ENCODE peak calls at places on chromosomes 5 and 9, in seven cellular contexts. Q is left ventricle myocardium inferior; N is adipocyte; W is CD4-positive, CD25-positive, alpha-beta regulatory T cell; K is pancreas; G is neuronal stem cell; L is SJSA1. M is an unnamed sample. For H3K9me3, the result is how much of the 10 kb centered on the place peaks cover.

GRCh38 chr9:33393581-33393980 is 8.8 kb downstream of the AQP7 start:
- DNase-seq in Q (peak), N (no peak), W (no peak), K (no peak), G (no peak), L (no peak), M (no peak)

GRCh38 chr5:32713396-32714381 is 2.6 kb downstream of the NPR3 start:
- DNase-seq in Q (peak), N (peak), W (no peak), K (no peak), G (peak), L (no peak), M (no peak)

GRCh38 chr9:124349675-124350484 is 65.4 kb downstream of the PSMB7 start:
- DNase-seq in Q (no peak), N (no peak), W (no peak), K (peak), G (no peak), L (no peak), M (no peak)

GRCh38 chr9:33306037-33306436 is 15.7 kb downstream of the NFX1 start:
- DNase-seq in Q (no peak), N (no peak), W (no peak), K (no peak), G (no peak), L (no peak), M (no peak)

GRCh38 chr9:133525677-133526076 is 918 bp upstream of the MYMK start:
- DNase-seq in Q (no peak), N (no peak), W (no peak), K (no peak), G (no peak), L (no peak), M (no peak)

GRCh38 chr5:4700082-4700481 is 440.0 kb upstream of the ADAMTS16 start:
- DNase-seq in Q (peak), N (no peak), W (no peak), K (peak), G (peak), L (peak), M (no peak)

GRCh38 chr9:129449066-129449465 is 171.8 kb downstream of the C9orf50 start:
- DNase-seq in Q (no peak), N (no peak), W (no peak), K (no peak), G (no peak), L (no peak), M (no peak)

GRCh38 chr5:174844971-174845370 is 120.6 kb downstream of the MSX2 start:
- DNase-seq in Q (peak), N (no peak), W (no peak), K (no peak), G (no peak), L (no peak), M (no peak)

GRCh38 chr5:136006767-136007251 is 22.0 kb upstream of the TGFBI start:
- DNase-seq in Q (no peak), N (peak), W (no peak), K (no peak), G (no peak), L (peak), M (no peak)

GRCh38 chr9:114723926-114724325 is 41.9 kb upstream of the TEX48 start:
- DNase-seq in Q (no peak), N (peak), W (no peak), K (no peak), G (no peak), L (no peak), M (no peak)

GRCh38 chr9:126024581-126025230 is 277.5 kb downstream of the PBX3 start:
- DNase-seq in Q (no peak), N (no peak), W (no peak), K (peak), G (no peak), L (no peak), M (no peak)

GRCh38 chr5:78610633-78611032 is 37.9 kb downstream of the LHFPL2 start:
- DNase-seq in Q (no peak), N (no peak), W (no peak), K (no peak), G (no peak), L (no peak), M (no peak)

GRCh38 chr9:89701221-89701798 is 96.5 kb downstream of the GADD45G start:
- DNase-seq in Q (no peak), N (no peak), W (peak), K (no peak), G (no peak), L (no peak), M (peak)

GRCh38 chr5:148998174-148998797 is 64.6 kb downstream of the SH3TC2 start:
- DNase-seq in Q (no peak), N (peak), W (peak), K (no peak), G (peak), L (no peak), M (no peak)

GRCh38 chr9:114902773-114903589 is 27.4 kb downstream of the TNFSF8 start:
- DNase-seq in Q (no peak), N (no peak), W (peak), K (no peak), G (no peak), L (no peak), M (no peak)

GRCh38 chr5:172150514-172151425 is 37.3 kb downstream of the STK10 start:
- DNase-seq in Q (peak), N (no peak), W (no peak), K (no peak), G (no peak), L (no peak), M (no peak)

GRCh38 chr9:28909526-28909925 is 1336.2 kb upstream of the C9orf72 start:
- DNase-seq in Q (no peak), N (no peak), W (no peak), K (no peak), G (no peak), L (no peak), M (no peak)

GRCh38 chr9:128654481-128654880 is 2.2 kb downstream of the DYNC2I2 start:
- DNase-seq in Q (no peak), N (no peak), W (no peak), K (no peak), G (no peak), L (no peak), M (no peak)

GRCh38 chr9:124695280-124695890 is 75.7 kb downstream of the NR6A1 start:
- DNase-seq in Q (no peak), N (peak), W (no peak), K (no peak), G (no peak), L (peak), M (no peak)

GRCh38 chr9:88741335-88741734 is 206.4 kb downstream of the NXNL2 start:
- DNase-seq in Q (no peak), N (peak), W (no peak), K (no peak), G (no peak), L (no peak), M (no peak)

GRCh38 chr5:113224605-113225065 is 210.2 kb downstream of the TSSK1B start:
- DNase-seq in Q (no peak), N (no peak), W (no peak), K (no peak), G (no peak), L (no peak), M (no peak)

GRCh38 chr5:67725591-67725990 is 490.0 kb upstream of the PIK3R1 start:
- DNase-seq in Q (no peak), N (peak), W (no peak), K (no peak), G (no peak), L (no peak), M (no peak)

GRCh38 chr5:156120777-156121176 is 206.2 kb upstream of the SGCD start:
- DNase-seq in Q (no peak), N (peak), W (no peak), K (no peak), G (no peak), L (no peak), M (no peak)

GRCh38 chr5:33233013-33233463 is 207.7 kb upstream of the TARS1 start:
- DNase-seq in Q (no peak), N (no peak), W (no peak), K (no peak), G (no peak), L (no peak), M (no peak)

GRCh38 chr5:53714324-53715010 is 154.0 kb downstream of the NDUFS4 start:
- DNase-seq in Q (no peak), N (peak), W (no peak), K (no peak), G (no peak), L (no peak), M (no peak)

DNA sequence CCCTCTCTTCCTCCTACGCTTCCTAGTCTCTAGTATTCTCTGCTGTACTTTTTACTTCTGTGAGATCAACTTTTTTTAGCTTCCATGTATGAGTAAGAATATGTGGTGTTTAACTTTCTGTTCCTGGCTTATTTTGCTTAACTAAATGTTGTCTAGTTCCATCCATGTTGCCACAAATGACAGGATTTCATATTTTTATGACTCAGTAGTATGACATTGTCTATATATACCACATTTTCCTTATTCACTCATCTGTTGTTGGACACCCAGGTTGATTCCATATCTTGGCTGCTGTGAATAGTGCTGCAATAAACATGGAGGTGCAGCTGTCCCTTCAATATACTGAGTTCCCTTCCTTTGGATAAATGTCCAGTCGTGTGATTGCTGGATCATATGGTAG is 34.8 kb downstream of the FGD3 start:
- DNase-seq in Q (no peak), N (no peak), W (no peak), K (no peak), G (no peak), L (no peak), M (no peak)
- H3K9me3 ChIP-seq in Q (under half), N (under half), W (under half), K (under half), G (under half), L (under half), M (under half)

DNA sequence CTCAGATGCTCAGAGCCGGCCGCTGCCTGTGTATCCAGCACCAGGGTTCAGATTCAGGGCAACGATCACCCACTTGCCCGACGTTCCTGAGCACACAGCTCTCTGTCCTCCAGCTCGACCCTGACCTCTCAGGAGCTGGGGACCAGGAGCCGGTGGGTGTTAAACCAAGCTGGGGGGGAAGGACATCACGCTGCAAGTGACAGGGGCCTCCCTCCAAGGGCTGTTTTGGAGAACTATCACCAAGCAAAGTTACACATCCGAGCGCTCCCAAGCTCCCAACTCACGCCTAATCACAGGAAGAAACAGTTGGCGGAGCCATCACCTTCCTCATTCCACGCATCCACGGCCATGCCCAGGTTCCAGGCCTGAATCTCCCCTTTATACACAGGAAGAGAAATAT is 51.5 kb upstream of the ZNF354A start:
- DNase-seq in Q (no peak), N (no peak), W (no peak), K (no peak), G (no peak), L (no peak), M (no peak)
- H3K9me3 ChIP-seq in Q (under half), N (under half), W (under half), K (under half), G (under half), L (under half), M (under half)

GRCh38 chr9:90822866-90823265 is 21.2 kb downstream of the SYK start:
- DNase-seq in Q (no peak), N (no peak), W (no peak), K (no peak), G (no peak), L (no peak), M (no peak)
- H3K9me3 ChIP-seq in Q (under half), N (under half), W (under half), K (under half), G (under half), L (under half), M (under half)

DNA sequence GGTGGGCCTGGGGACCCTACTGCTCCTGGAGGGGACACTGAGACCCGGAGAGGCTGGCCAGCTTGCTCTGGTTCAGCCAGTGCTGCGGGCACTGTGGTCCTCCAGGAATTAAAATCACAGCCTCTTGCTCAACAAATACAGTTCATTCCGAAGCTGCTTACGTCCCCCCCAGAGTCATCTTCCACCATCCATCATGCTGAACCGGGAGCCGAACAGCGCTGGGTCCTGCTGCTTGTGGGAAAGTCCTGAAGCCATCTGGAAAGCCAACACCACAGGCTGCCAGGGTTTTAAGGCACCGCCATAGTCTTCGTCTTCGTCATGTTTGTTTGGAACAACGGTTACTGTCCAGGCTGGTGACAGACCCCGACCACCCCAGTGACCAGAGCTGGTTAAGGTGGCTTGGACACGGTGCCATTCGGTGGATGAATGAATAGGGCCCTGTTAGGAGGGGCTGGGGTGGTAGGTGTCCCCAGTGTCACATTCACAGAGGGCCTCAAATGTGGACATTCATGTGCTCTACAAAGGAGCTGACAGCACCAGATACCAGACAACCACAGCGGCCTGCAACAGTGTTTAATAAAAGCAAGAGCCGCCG is 81.6 kb upstream of the PHYKPL start:
- DNase-seq in Q (no peak), N (no peak), W (no peak), K (peak), G (no peak), L (no peak), M (no peak)
- H3K9me3 ChIP-seq in Q (under half), N (under half), W (under half), K (under half), G (under half), L (under half), M (under half)

DNA sequence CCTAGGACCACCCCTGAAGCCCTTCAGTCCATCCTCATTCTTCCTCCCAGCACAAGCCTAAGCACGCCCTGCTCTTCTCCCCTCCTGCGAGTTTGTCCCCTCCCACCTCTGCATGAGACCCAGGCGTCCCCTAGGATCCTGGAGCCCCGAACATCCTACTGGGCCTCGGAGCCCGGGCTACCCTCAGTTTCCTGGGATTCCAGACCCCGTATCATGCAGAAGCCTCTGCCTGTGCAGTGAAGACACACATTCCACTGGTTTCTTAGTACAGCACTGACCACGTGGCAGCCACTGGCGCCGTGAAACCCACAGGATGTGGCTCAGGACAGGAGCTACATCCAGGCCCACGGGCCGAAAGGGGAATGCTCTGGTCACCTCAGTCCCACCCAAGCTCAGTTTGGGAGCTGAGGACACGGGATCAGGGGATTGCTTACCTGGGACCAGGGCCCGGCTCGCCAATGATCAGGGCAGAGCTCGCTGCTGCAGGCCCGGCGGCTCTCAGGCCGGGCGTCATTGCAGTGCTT is 64.2 kb downstream of the ZNF354C start:
- DNase-seq in Q (no peak), N (no peak), W (no peak), K (peak), G (no peak), L (peak), M (no peak)
- H3K9me3 ChIP-seq in Q (under half), N (under half), W (under half), K (under half), G (under half), L (half or more), M (under half)

GRCh38 chr5:153941265-153941664 is 97.4 kb downstream of the FAM114A2 start:
- DNase-seq in Q (no peak), N (no peak), W (no peak), K (no peak), G (no peak), L (no peak), M (no peak)

GRCh38 chr5:153938131-153938842 is 100.4 kb downstream of the FAM114A2 start:
- DNase-seq in Q (no peak), N (peak), W (no peak), K (no peak), G (no peak), L (no peak), M (no peak)

GRCh38 chr5:153937661-153938060 is 101.0 kb downstream of the FAM114A2 start:
- DNase-seq in Q (no peak), N (no peak), W (no peak), K (no peak), G (no peak), L (no peak), M (no peak)

GRCh38 chr5:153939101-153939500 is 99.6 kb downstream of the FAM114A2 start:
- DNase-seq in Q (no peak), N (no peak), W (no peak), K (no peak), G (no peak), L (no peak), M (no peak)
- H3K9me3 ChIP-seq in Q (half or more), N (half or more), W (under half), K (under half), G (under half), L (under half), M (under half)

GRCh38 chr9:101409079-101409477 is 10.4 kb downstream of the ZNF189 start:
- DNase-seq in Q (no peak), N (peak), W (no peak), K (no peak), G (no peak), L (no peak), M (no peak)
- H3K9me3 ChIP-seq in Q (half or more), N (half or more), W (half or more), K (under half), G (under half), L (under half), M (under half)

DNA sequence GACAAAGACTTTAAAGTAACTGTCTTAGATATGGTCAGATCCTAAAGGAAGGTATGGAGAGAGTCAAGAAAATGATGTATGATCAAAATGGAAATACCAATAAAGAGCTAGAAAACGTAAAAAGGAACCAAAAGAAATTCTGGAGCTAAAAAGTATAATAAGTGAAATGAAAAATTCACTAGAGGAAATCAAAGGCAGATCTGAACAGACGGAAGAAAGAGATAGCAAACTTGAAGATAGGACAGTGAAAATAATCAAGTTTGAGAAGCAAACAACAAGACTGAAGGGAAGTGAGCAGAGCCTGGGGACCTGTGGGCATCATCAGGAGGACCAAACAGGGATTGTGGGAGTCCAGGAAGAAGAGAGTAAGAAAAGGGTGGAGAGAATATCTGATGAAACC is 115.4 kb downstream of the EHMT1 start:
- DNase-seq in Q (no peak), N (no peak), W (no peak), K (no peak), G (no peak), L (no peak), M (no peak)
- H3K9me3 ChIP-seq in Q (under half), N (under half), W (under half), K (under half), G (under half), L (under half), M (under half)

DNA sequence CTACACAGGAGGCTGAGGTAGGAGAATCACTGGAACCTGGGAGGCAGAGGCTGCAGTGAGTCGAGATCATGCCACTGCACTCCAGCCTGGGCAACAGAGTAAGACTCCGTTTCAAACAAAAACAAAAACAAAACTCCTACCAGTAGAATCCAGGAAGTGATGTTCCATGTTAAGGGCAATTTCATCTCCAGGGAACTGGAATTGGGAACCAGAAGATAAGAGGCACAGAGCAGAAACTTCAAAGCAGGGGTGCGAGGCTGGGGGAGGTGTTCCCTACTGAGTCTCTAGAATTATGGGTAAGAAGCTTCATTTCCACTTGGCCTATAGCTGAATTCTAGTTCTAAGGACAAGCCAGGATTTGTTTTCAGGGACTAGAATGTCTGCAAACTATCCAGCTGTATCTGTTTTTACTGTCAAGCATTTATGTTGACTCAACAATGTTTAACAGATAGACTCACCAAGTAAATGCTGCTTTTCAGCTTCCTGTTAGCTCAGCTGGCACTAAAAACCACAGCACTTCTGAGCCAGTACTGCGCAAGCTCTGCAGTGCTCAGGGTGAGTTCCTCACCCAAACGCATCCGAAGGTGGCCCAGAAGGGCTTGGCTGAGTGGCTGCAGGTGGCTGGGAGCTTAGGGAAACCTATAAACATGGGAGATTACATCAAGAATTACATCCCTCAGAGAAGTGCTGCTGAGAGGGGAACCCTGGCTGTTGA is 320.1 kb downstream of the MTRR start:
- DNase-seq in Q (no peak), N (no peak), W (no peak), K (no peak), G (no peak), L (no peak), M (no peak)
- H3K9me3 ChIP-seq in Q (under half), N (under half), W (under half), K (under half), G (under half), L (under half), M (under half)